ENCODE peak calls at places on chromosome 19, in nine cellular contexts. C, M, W, O, E, X, I, R and T are unnamed samples.

GRCh38 chr19:9075064-9075964 is 11.5 kb upstream of the OR1M1 start:
- DNase-seq in C (peak), M (peak), W (peak), O (peak), E (peak), X (peak), I (peak), R (peak), T (peak)

GRCh38 chr19:35264281-35265125 is 4.3 kb upstream of the USF2 start:
- DNase-seq in C (peak), M (no peak), W (peak), O (peak), E (no peak), X (peak), I (no peak), R (peak), T (no peak)

GRCh38 chr19:37572203-37572602 is 22.4 kb downstream of the ZNF571 start:
- DNase-seq in C (no peak), M (no peak), W (no peak), O (no peak), E (no peak), X (no peak), I (no peak), R (no peak), T (peak)

GRCh38 chr19:19464339-19465098 is 50.8 kb downstream of the TSSK6 start:
- DNase-seq in C (no peak), M (no peak), W (peak), O (peak), E (peak), X (no peak), I (peak), R (peak), T (peak)

GRCh38 chr19:53008061-53008778 is 5.5 kb upstream of the ERVV-1 start:
- DNase-seq in C (no peak), M (no peak), W (no peak), O (no peak), E (no peak), X (no peak), I (no peak), R (no peak), T (no peak)

GRCh38 chr19:2578911-2579677 is 103.2 kb downstream of the GADD45B start:
- DNase-seq in C (peak), M (peak), W (peak), O (peak), E (peak), X (peak), I (peak), R (peak), T (peak)

GRCh38 chr19:18804643-18805042 is 13.5 kb upstream of the COMP start:
- DNase-seq in C (no peak), M (no peak), W (no peak), O (no peak), E (no peak), X (no peak), I (no peak), R (no peak), T (no peak)

GRCh38 chr19:11530432-11530831 is 1.5 kb upstream of the ECSIT start:
- DNase-seq in C (peak), M (no peak), W (peak), O (peak), E (peak), X (peak), I (peak), R (peak), T (peak)

GRCh38 chr19:42115219-42115618 is 17.0 kb downstream of the POU2F2 start:
- DNase-seq in C (no peak), M (no peak), W (no peak), O (no peak), E (peak), X (no peak), I (no peak), R (no peak), T (peak)

GRCh38 chr19:12162513-12162881 is 399 bp upstream of the ZNF136 start:
- DNase-seq in C (no peak), M (no peak), W (no peak), O (no peak), E (no peak), X (no peak), I (peak), R (no peak), T (no peak)

GRCh38 chr19:1826557-1827521 is 14.8 kb upstream of the ATP8B3 start:
- DNase-seq in C (peak), M (no peak), W (no peak), O (peak), E (no peak), X (no peak), I (no peak), R (no peak), T (peak)

GRCh38 chr19:2702170-2703076 is at the start of gene GNG7:
- DNase-seq in C (peak), M (no peak), W (peak), O (peak), E (peak), X (peak), I (peak), R (peak), T (peak)

GRCh38 chr19:54162884-54163283 is 3.4 kb upstream of the LENG1 start:
- DNase-seq in C (peak), M (no peak), W (no peak), O (no peak), E (no peak), X (peak), I (no peak), R (no peak), T (no peak)

DNA sequence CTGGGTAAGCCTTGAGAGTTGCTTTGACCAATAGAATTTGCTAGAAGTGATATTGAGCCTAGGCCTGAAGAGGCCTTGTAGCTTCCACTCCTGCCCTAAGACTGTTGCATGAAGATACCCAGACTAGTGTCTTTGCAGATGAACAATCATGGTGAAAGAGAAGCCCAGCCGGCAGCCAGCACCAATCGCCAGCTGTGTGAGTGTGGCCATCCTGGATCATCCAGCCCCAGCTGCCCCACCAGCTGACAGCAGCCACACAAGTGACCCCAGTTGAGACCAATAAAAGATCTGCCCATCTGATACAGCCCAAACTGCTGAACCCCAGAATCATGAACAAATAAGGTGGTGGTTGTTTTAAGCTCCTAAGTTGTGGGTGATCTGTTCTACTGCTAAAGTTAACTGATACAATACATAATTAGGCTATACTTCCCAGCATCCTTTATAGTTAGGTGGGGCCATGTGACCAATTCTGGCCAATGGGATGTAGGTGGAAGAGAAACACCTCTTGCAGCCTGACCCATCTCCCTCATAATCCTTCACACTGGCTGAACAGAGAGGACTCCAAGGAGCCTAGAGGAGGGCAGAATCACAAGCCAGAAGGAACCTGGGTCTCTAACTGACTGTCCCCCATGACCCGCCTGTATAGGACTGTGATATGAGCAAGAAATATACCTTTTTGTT is 9.4 kb upstream of the ZNF428 start:
- DNase-seq in C (no peak), M (no peak), W (no peak), O (no peak), E (no peak), X (no peak), I (no peak), R (no peak), T (no peak)
- H3K4me3 ChIP-seq in C (no peak), M (no peak), W (no peak), O (no peak), E (no peak), X (no peak), I (no peak), R (no peak), T (no peak)

DNA sequence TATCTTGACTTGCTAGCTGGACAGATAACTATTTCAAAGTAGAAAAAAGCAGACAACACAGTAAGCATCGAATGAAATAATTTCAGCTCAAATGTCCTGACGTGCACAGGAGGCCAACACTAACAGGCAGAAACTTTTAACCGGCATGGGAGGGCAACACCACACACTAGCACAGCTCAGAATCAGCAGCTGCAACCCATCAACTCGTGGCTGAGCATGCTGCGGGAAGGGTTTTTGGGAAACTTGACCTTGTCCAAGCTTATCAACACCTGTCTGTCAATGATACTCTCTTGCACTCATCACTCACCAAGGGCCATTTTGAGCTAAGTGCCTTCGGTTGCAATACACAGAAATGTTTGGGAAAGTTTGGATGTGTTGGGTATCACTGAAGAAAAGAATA is 483.8 kb downstream of the TSHZ3 start:
- DNase-seq in C (no peak), M (no peak), W (no peak), O (no peak), E (no peak), X (no peak), I (no peak), R (no peak), T (no peak)
- H3K4me3 ChIP-seq in C (no peak), M (no peak), W (no peak), O (no peak), E (no peak), X (no peak), I (no peak), R (no peak), T (no peak)

DNA sequence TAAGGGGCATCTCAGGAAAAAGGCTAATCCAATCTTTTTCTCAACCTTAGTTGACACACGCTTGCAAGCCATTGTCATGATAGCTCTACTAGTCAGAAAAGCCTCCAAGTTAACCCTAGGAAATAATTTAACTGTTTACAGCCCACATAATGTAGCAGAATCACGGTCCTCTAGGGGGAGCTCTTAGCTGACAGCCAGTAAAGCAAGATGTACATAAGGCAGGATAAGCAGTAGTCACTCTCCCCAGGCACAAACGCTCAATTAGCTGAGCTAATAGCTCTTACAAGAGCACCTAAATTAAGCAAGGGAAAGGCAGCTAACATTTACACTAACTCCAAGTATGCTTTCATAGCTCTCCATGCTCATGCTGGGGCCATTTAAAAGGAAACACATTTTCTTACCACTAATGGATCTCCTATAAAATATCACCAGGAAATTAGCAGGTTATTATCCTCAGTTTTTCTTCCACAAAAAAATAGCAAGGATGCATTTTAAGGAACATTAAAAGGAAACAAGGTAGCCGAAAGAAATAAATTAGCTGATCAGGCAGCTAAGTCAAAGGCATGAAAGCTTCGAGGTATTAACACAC is 33.7 kb upstream of the ZSCAN5A start:
- DNase-seq in C (no peak), M (no peak), W (peak), O (no peak), E (no peak), X (no peak), I (no peak), R (no peak), T (peak)
- H3K4me3 ChIP-seq in C (no peak), M (no peak), W (no peak), O (no peak), E (no peak), X (no peak), I (no peak), R (no peak), T (no peak)

GRCh38 chr19:17470204-17470841 is at the start of gene SLC27A1:
- DNase-seq in C (peak), M (peak), W (peak), O (peak), E (peak), X (peak), I (peak), R (peak), T (peak)

GRCh38 chr19:17469092-17469370 is 1.3 kb upstream of the SLC27A1 start:
- DNase-seq in C (no peak), M (no peak), W (no peak), O (no peak), E (no peak), X (no peak), I (no peak), R (no peak), T (no peak)

GRCh38 chr19:17469371-17470203 is 737 bp upstream of the SLC27A1 start:
- DNase-seq in C (peak), M (peak), W (peak), O (peak), E (peak), X (peak), I (peak), R (peak), T (peak)

GRCh38 chr19:17467471-17468301 is 2.6 kb upstream of the SLC27A1 start:
- DNase-seq in C (no peak), M (no peak), W (no peak), O (no peak), E (no peak), X (no peak), I (no peak), R (no peak), T (no peak)

GRCh38 chr19:17468302-17469091 is 1.8 kb upstream of the SLC27A1 start:
- DNase-seq in C (peak), M (no peak), W (no peak), O (peak), E (peak), X (peak), I (no peak), R (peak), T (no peak)
- H3K4me3 ChIP-seq in C (peak), M (peak), W (peak), O (peak), E (peak), X (no peak), I (peak), R (peak), T (peak)

DNA sequence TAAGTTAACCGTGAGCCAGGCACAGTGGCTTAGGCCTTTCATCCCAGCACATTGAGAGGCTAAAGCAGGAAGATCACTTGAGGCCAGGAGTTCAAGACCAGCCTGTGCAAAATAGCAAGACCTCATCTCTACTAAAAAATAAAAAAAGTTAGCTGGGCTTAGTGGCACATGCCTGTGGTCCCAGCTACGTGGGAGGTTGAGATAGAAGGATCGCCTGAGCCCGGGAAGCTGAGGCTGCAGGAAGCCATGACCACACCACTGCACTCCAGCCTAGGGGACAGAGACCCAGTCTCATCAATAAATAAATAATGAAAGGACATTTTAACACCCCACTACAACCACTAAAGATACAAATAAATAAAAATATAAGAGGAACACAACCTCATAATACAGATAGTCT is 21.6 kb downstream of the LSM14A start:
- DNase-seq in C (no peak), M (no peak), W (no peak), O (no peak), E (no peak), X (no peak), I (no peak), R (no peak), T (no peak)
- H3K4me3 ChIP-seq in C (no peak), M (no peak), W (no peak), O (no peak), E (no peak), X (no peak), I (no peak), R (no peak), T (no peak)

GRCh38 chr19:47247308-47247990 is 8.9 kb upstream of the CCDC9 start:
- DNase-seq in C (peak), M (no peak), W (peak), O (peak), E (peak), X (peak), I (peak), R (peak), T (peak)
- H3K4me3 ChIP-seq in C (no peak), M (no peak), W (no peak), O (no peak), E (no peak), X (no peak), I (no peak), R (no peak), T (no peak)

DNA sequence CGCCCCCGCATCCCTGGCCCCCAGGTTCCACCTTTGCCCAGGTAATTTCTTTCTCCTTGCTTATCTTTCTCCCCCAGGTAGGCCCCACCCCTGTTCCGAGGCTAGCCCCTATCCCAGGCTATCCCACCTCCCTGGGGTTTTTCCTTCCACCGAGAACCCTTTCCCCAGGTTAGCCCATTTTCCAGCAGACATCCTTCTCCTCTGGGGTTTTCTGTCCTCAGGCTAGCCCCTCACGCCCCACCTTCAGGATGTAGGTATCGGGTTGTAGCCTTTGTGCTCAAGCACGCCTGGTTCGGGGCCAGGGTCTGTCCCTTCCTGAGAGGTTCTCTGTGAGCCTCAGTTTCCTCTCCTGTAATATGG is 835 bp downstream of the FSD1 start:
- DNase-seq in C (no peak), M (no peak), W (no peak), O (no peak), E (no peak), X (no peak), I (no peak), R (no peak), T (no peak)
- H3K4me3 ChIP-seq in C (no peak), M (peak), W (peak), O (peak), E (no peak), X (no peak), I (peak), R (no peak), T (no peak)